ENCODE peak calls at places on chromosomes 1 and 21, in seven cellular contexts. U is spleen, J is right lobe of liver, S is left ventricle myocardium inferior, O is fibroblast of lung, R is IMR-90, T is upper lobe of right lung. D is an unnamed sample.

GRCh38 chr1:242139437-242139836 is 140.5 kb upstream of the MAP1LC3C start:
- DNase-seq in U (no peak), J (no peak), S (no peak), O (no peak), R (no peak), T (no peak), D (no peak)

GRCh38 chr1:88698140-88698539 is 14.1 kb downstream of the PKN2 start:
- DNase-seq in U (no peak), J (no peak), S (no peak), O (peak), R (peak), T (no peak), D (no peak)

GRCh38 chr1:94926365-94926914 is 470 bp downstream of the CNN3 start:
- DNase-seq in U (peak), J (peak), S (peak), O (peak), R (peak), T (peak), D (peak)

GRCh38 chr1:157448666-157449065 is 103.6 kb downstream of the FCRL5 start:
- DNase-seq in U (no peak), J (no peak), S (no peak), O (no peak), R (no peak), T (no peak), D (no peak)

GRCh38 chr1:229572286-229572685 is 13.8 kb upstream of the ABCB10 start:
- DNase-seq in U (no peak), J (no peak), S (no peak), O (no peak), R (no peak), T (no peak), D (no peak)

GRCh38 chr1:97632075-97632474 is 288.8 kb downstream of the DPYD start:
- DNase-seq in U (no peak), J (no peak), S (no peak), O (peak), R (peak), T (no peak), D (no peak)

GRCh38 chr1:116988908-116989307 is 12.7 kb upstream of the CD101 start:
- DNase-seq in U (no peak), J (no peak), S (no peak), O (peak), R (no peak), T (no peak), D (no peak)

GRCh38 chr1:116906812-116907211 is 2.9 kb upstream of the PTGFRN start:
- DNase-seq in U (no peak), J (no peak), S (no peak), O (no peak), R (no peak), T (no peak), D (no peak)

GRCh38 chr1:154751690-154752089 is 118.4 kb downstream of the KCNN3 start:
- DNase-seq in U (no peak), J (no peak), S (no peak), O (peak), R (no peak), T (no peak), D (peak)

GRCh38 chr1:186282466-186282865 is 92.6 kb downstream of the TPR start:
- DNase-seq in U (no peak), J (no peak), S (no peak), O (no peak), R (no peak), T (no peak), D (no peak)

GRCh38 chr1:11659748-11660147 is 4.3 kb upstream of the FBXO6 start:
- DNase-seq in U (no peak), J (no peak), S (no peak), O (no peak), R (no peak), T (no peak), D (no peak)

GRCh38 chr21:45084121-45084520 is 9.7 kb downstream of the ADARB1 start:
- DNase-seq in U (no peak), J (no peak), S (no peak), O (no peak), R (no peak), T (no peak), D (peak)

GRCh38 chr1:236576004-236576403 is 28.3 kb downstream of the HEATR1 start:
- DNase-seq in U (no peak), J (no peak), S (no peak), O (peak), R (peak), T (no peak), D (no peak)

GRCh38 chr1:214493126-214493796 is 58.1 kb downstream of the PTPN14 start:
- DNase-seq in U (no peak), J (no peak), S (no peak), O (peak), R (peak), T (no peak), D (no peak)

GRCh38 chr1:30378023-30378596 is 345.3 kb downstream of the MATN1 start:
- DNase-seq in U (no peak), J (no peak), S (no peak), O (no peak), R (no peak), T (peak), D (no peak)

GRCh38 chr1:205301842-205302588 is 19.5 kb downstream of the NUAK2 start:
- DNase-seq in U (no peak), J (no peak), S (no peak), O (peak), R (peak), T (no peak), D (no peak)

GRCh38 chr1:57894315-57894714 is 470.5 kb upstream of the DAB1 start:
- DNase-seq in U (no peak), J (no peak), S (no peak), O (no peak), R (no peak), T (no peak), D (no peak)

GRCh38 chr21:38439957-38440356 is 58.3 kb downstream of the ERG start:
- DNase-seq in U (no peak), J (no peak), S (no peak), O (no peak), R (no peak), T (peak), D (no peak)

GRCh38 chr1:55212349-55213028 is 2.7 kb downstream of the USP24 start:
- DNase-seq in U (no peak), J (no peak), S (no peak), O (peak), R (no peak), T (no peak), D (peak)

GRCh38 chr1:29120955-29121485 is 2.7 kb downstream of the TMEM200B start:
- DNase-seq in U (peak), J (no peak), S (peak), O (peak), R (peak), T (peak), D (peak)

GRCh38 chr21:28731700-28732321 is 260.9 kb downstream of the LTN1 start:
- DNase-seq in U (no peak), J (no peak), S (peak), O (no peak), R (no peak), T (no peak), D (no peak)

GRCh38 chr1:75908717-75909152 is 23.5 kb downstream of the ASB17 start:
- DNase-seq in U (no peak), J (no peak), S (no peak), O (peak), R (peak), T (no peak), D (no peak)

GRCh38 chr1:9302745-9303524 is 10.2 kb downstream of the SPSB1 start:
- DNase-seq in U (no peak), J (no peak), S (peak), O (peak), R (peak), T (no peak), D (no peak)

GRCh38 chr21:24671901-24672300 is 935.4 kb downstream of the MRPL39 start:
- DNase-seq in U (no peak), J (no peak), S (no peak), O (no peak), R (no peak), T (no peak), D (no peak)

GRCh38 chr1:40848530-40849189 is 13.5 kb downstream of the CITED4 start:
- DNase-seq in U (peak), J (peak), S (peak), O (peak), R (peak), T (peak), D (peak)
- TF ChIP-seq CTCF in U (peak), J (peak), S (peak), O (peak), R (peak), T (peak), D (peak)

GRCh38 chr1:112508242-112509004 is at the start of gene WNT2B:
- DNase-seq in U (peak), J (no peak), S (no peak), O (no peak), R (no peak), T (peak), D (peak)
- TF ChIP-seq CTCF in U (no peak), J (no peak), S (no peak), O (no peak), R (no peak), T (no peak), D (no peak)

GRCh38 chr1:25031601-25031965 is 101.5 kb upstream of the RUNX3 start:
- DNase-seq in U (no peak), J (no peak), S (no peak), O (no peak), R (no peak), T (no peak), D (peak)

GRCh38 chr1:25031966-25032667 is 102.0 kb upstream of the RUNX3 start:
- DNase-seq in U (peak), J (no peak), S (peak), O (peak), R (peak), T (peak), D (peak)

GRCh38 chr1:25033828-25034451 is 103.9 kb upstream of the RUNX3 start:
- DNase-seq in U (peak), J (peak), S (peak), O (no peak), R (no peak), T (peak), D (peak)

GRCh38 chr1:25034736-25035522 is 104.9 kb upstream of the RUNX3 start:
- DNase-seq in U (no peak), J (peak), S (no peak), O (no peak), R (no peak), T (no peak), D (peak)

DNA sequence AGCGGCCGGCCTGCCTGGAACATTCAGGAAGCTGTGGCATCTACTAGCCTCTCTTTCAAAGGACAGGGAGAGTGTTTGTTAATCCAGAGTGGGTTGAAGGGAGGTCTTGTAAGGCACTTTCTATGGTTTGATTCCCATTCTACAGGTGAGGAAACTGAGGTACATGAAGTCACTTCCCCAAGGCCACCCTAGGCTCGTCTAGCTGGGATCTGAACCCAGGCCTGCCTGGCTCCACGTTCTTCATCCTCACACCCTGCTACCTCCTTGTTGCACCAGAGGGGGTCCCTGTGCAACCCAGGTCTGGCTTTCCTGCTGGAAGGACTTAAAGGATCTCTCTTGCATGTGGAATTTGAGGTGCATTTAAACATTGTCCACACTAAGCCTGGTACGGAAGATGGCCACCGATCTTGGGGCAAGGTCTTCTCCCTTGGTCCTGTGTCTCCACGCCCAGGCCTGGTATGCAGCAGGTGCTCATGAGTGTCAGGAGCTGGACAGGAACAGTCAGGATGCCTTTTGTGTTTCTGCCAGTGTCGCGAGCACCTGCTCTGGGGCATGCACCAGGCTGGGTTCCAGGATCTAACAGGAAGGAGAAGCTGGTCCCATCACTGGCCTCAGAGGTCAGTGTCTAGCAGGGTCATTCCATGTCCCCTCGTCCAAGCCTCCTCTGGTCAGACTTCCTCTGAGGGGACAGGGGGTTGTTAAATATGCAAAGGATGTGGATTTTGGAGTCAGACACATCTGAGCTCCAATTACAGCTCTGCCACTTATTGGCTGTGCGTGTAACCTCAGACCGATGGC is 103.2 kb upstream of the RUNX3 start:
- DNase-seq in U (no peak), J (no peak), S (no peak), O (no peak), R (no peak), T (no peak), D (no peak)
- TF ChIP-seq CTCF in U (no peak), J (no peak), S (no peak), O (no peak), R (no peak), T (no peak), D (no peak)

GRCh38 chr1:19737413-19737812 is 62.3 kb downstream of the TMCO4 start:
- DNase-seq in U (no peak), J (no peak), S (no peak), O (peak), R (no peak), T (peak), D (no peak)
- TF ChIP-seq CTCF in U (no peak), J (no peak), S (no peak), O (peak), R (peak), T (no peak), D (no peak)

GRCh38 chr1:155978325-155978972 is at the start of gene ARHGEF2:
- DNase-seq in U (peak), J (peak), S (peak), O (peak), R (peak), T (peak), D (peak)
- TF ChIP-seq CTCF in U (no peak), J (peak), S (peak), O (peak), R (peak), T (peak), D (peak)

D was measured in activated CD8-positive, alpha-beta T cell treated with anti-CD3 and anti-CD28 coated beads for 36 hours.